ENCODE peak calls at places on chromosomes 5 and 9, in ten cellular contexts. R is IMR-90, Q is GM23338, V is fibroblast of lung, L is SK-N-SH, Z is endothelial cell of umbilical vein, E is HCT116, S is OCI-LY7, D is astrocyte, B is MM.1S. F is an unnamed sample. For H4K20me1, the result is how much of the 10 kb centered on the place peaks cover.

GRCh38 chr5:110588241-110588962 is 138.1 kb downstream of the TMEM232 start:
- DNase-seq in R (no peak), Q (no peak), V (no peak), L (no peak), Z (no peak), E (no peak), S (no peak), D (no peak), B (no peak), F (no peak)

GRCh38 chr9:97559111-97559514 is 57.6 kb downstream of the TMOD1 start:
- DNase-seq in R (peak), Q (no peak), V (no peak), L (no peak), Z (no peak), E (no peak), S (no peak), D (no peak), B (peak), F (no peak)

GRCh38 chr5:9288234-9288633 is 257.6 kb downstream of the SEMA5A start:
- DNase-seq in R (no peak), Q (peak), V (no peak), L (no peak), Z (no peak), E (no peak), S (no peak), D (no peak), B (no peak), F (peak)

GRCh38 chr9:88773119-88773518 is 218.1 kb upstream of the S1PR3 start:
- DNase-seq in R (no peak), Q (no peak), V (no peak), L (no peak), Z (no peak), E (no peak), S (no peak), D (no peak), B (no peak), F (no peak)

GRCh38 chr5:121380066-121380465 is 471.6 kb upstream of the FTMT start:
- DNase-seq in R (no peak), Q (no peak), V (no peak), L (no peak), Z (no peak), E (no peak), S (no peak), D (no peak), B (no peak), F (no peak)

GRCh38 chr9:127112056-127112455 is 10.4 kb downstream of the ANGPTL2 start:
- DNase-seq in R (no peak), Q (peak), V (no peak), L (no peak), Z (no peak), E (no peak), S (no peak), D (no peak), B (no peak), F (peak)

GRCh38 chr5:170861295-170861854 is 443 bp upstream of the RANBP17 start:
- DNase-seq in R (no peak), Q (no peak), V (no peak), L (no peak), Z (peak), E (no peak), S (no peak), D (no peak), B (no peak), F (no peak)

GRCh38 chr5:59640411-59640810 is 253.1 kb downstream of the PDE4D start:
- DNase-seq in R (no peak), Q (no peak), V (peak), L (no peak), Z (no peak), E (no peak), S (no peak), D (peak), B (no peak), F (peak)

GRCh38 chr5:52896524-52897237 is 92.5 kb upstream of the ITGA2 start:
- DNase-seq in R (no peak), Q (no peak), V (peak), L (no peak), Z (no peak), E (no peak), S (no peak), D (peak), B (no peak), F (no peak)

GRCh38 chr9:116471093-116471906 is 215.8 kb upstream of the TRIM32 start:
- DNase-seq in R (peak), Q (peak), V (peak), L (no peak), Z (peak), E (no peak), S (no peak), D (peak), B (no peak), F (peak)

GRCh38 chr5:115571441-115571878 is 26.9 kb upstream of the FEM1C start:
- DNase-seq in R (no peak), Q (peak), V (no peak), L (no peak), Z (peak), E (no peak), S (no peak), D (no peak), B (no peak), F (peak)

GRCh38 chr5:139430015-139430414 is 9.3 kb downstream of the DNAJC18 start:
- DNase-seq in R (no peak), Q (no peak), V (no peak), L (no peak), Z (no peak), E (no peak), S (no peak), D (no peak), B (no peak), F (no peak)

GRCh38 chr5:50711280-50711679 is 44.8 kb downstream of the PARP8 start:
- DNase-seq in R (peak), Q (no peak), V (no peak), L (peak), Z (no peak), E (no peak), S (peak), D (no peak), B (peak), F (no peak)

GRCh38 chr5:25550793-25551192 is 906.0 kb upstream of the CDH10 start:
- DNase-seq in R (no peak), Q (no peak), V (no peak), L (no peak), Z (no peak), E (no peak), S (no peak), D (no peak), B (no peak), F (no peak)

GRCh38 chr5:151718653-151719052 is 31.9 kb upstream of the SPARC start:
- DNase-seq in R (peak), Q (no peak), V (peak), L (no peak), Z (no peak), E (no peak), S (no peak), D (peak), B (no peak), F (no peak)

GRCh38 chr9:68894502-68894901 is 119.4 kb downstream of the PRKACG start:
- DNase-seq in R (no peak), Q (no peak), V (no peak), L (no peak), Z (peak), E (no peak), S (no peak), D (no peak), B (no peak), F (no peak)

GRCh38 chr5:150214289-150214688 is 24.4 kb downstream of the SLC6A7 start:
- DNase-seq in R (peak), Q (peak), V (peak), L (no peak), Z (no peak), E (no peak), S (no peak), D (peak), B (no peak), F (no peak)

GRCh38 chr9:4097490-4097889 is 202.4 kb downstream of the GLIS3 start:
- DNase-seq in R (no peak), Q (no peak), V (peak), L (no peak), Z (no peak), E (no peak), S (no peak), D (peak), B (no peak), F (no peak)

GRCh38 chr5:173321886-173322285 is 6.3 kb downstream of the STC2 start:
- DNase-seq in R (peak), Q (no peak), V (no peak), L (no peak), Z (no peak), E (no peak), S (no peak), D (no peak), B (no peak), F (no peak)

GRCh38 chr9:38656896-38657295 is 36.5 kb upstream of the ANKRD18A start:
- DNase-seq in R (no peak), Q (no peak), V (no peak), L (no peak), Z (no peak), E (no peak), S (no peak), D (no peak), B (no peak), F (no peak)

GRCh38 chr9:79572891-79573696 is 1.3 kb downstream of the TLE4 start:
- DNase-seq in R (no peak), Q (peak), V (no peak), L (peak), Z (peak), E (no peak), S (peak), D (no peak), B (peak), F (peak)

GRCh38 chr9:129595323-129595741 is 25.6 kb downstream of the C9orf50 start:
- DNase-seq in R (peak), Q (no peak), V (peak), L (no peak), Z (no peak), E (no peak), S (no peak), D (peak), B (peak), F (no peak)

GRCh38 chr5:89904442-89904841 is 505.1 kb downstream of the CETN3 start:
- DNase-seq in R (no peak), Q (no peak), V (no peak), L (no peak), Z (no peak), E (no peak), S (no peak), D (no peak), B (no peak), F (no peak)

GRCh38 chr5:160847526-160848085 is 4.4 kb downstream of the ATP10B start:
- DNase-seq in R (no peak), Q (no peak), V (no peak), L (no peak), Z (no peak), E (no peak), S (no peak), D (no peak), B (no peak), F (no peak)

GRCh38 chr5:35430381-35431162 is 187.1 kb upstream of the SPEF2 start:
- DNase-seq in R (no peak), Q (peak), V (no peak), L (no peak), Z (no peak), E (no peak), S (no peak), D (no peak), B (no peak), F (no peak)

GRCh38 chr5:113612060-113612496 is 98.6 kb downstream of the YTHDC2 start:
- DNase-seq in R (peak), Q (peak), V (peak), L (peak), Z (peak), E (peak), S (peak), D (peak), B (peak), F (no peak)

GRCh38 chr5:56898213-56898612 is 11.2 kb upstream of the SETD9 start:
- DNase-seq in R (no peak), Q (no peak), V (no peak), L (no peak), Z (no peak), E (no peak), S (no peak), D (no peak), B (no peak), F (no peak)

GRCh38 chr5:88889165-88890069 is 6.4 kb upstream of the MEF2C start:
- DNase-seq in R (peak), Q (peak), V (peak), L (peak), Z (peak), E (no peak), S (no peak), D (peak), B (peak), F (peak)

GRCh38 chr9:107612136-107612535 is 122.6 kb upstream of the KLF4 start:
- DNase-seq in R (no peak), Q (no peak), V (no peak), L (no peak), Z (no peak), E (no peak), S (no peak), D (no peak), B (no peak), F (no peak)

GRCh38 chr9:89543621-89544279 is 45.8 kb upstream of the SEMA4D start:
- DNase-seq in R (no peak), Q (no peak), V (no peak), L (no peak), Z (no peak), E (no peak), S (no peak), D (no peak), B (no peak), F (no peak)

GRCh38 chr5:124746916-124747769 is 704 bp upstream of the ZNF608 start:
- DNase-seq in R (peak), Q (peak), V (peak), L (peak), Z (peak), E (peak), S (peak), D (peak), B (peak), F (peak)

GRCh38 chr9:86062845-86063693 is 36.3 kb downstream of the GOLM1 start:
- DNase-seq in R (no peak), Q (no peak), V (no peak), L (no peak), Z (no peak), E (no peak), S (no peak), D (no peak), B (peak), F (no peak)

GRCh38 chr9:129221233-129221632 is 43.2 kb upstream of the IER5L start:
- DNase-seq in R (no peak), Q (no peak), V (no peak), L (no peak), Z (no peak), E (no peak), S (peak), D (no peak), B (peak), F (no peak)

GRCh38 chr5:68330564-68330963 is 115.0 kb downstream of the PIK3R1 start:
- DNase-seq in R (peak), Q (no peak), V (peak), L (peak), Z (no peak), E (no peak), S (no peak), D (peak), B (no peak), F (no peak)

GRCh38 chr5:1685076-1685475 is 114.6 kb downstream of the MRPL36 start:
- DNase-seq in R (no peak), Q (no peak), V (no peak), L (no peak), Z (no peak), E (no peak), S (peak), D (no peak), B (peak), F (no peak)

DNA sequence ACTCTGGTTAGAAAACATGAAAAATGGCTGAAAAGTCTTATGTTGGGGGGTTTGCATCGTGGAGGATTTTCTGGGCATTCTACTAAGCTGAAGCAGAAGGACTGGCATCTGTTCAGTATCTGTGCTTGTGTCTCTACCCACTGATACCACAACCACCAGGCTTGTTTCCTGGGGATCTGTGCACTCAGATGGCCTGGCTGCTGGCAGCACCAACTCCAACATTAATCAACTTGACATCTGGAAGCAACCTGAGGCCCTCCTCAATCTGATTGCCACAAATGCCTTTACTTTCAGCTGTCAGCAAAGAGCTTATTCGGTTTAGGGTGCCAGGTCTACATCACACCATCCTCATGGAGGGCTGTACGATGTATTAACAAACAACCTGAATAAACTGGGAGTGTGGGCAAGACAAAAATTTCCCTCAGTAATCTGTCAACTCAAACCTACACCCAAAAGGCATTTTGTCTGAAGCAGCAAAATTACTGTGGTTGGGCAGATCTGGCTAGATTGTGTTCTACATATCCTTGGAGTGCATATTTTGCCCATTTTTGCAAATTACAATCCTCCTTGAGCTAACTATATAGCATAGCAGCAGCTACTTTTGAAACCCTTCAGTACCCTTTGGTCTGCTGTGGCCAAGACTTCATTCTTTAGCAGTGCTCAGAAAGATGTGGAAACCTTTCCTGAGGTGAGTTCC is 74.6 kb downstream of the FOXD1 start:
- DNase-seq in R (no peak), Q (no peak), V (peak), L (no peak), Z (no peak), E (no peak), S (no peak), D (peak), B (no peak), F (no peak)
- H3K4me3 ChIP-seq in R (no peak), Q (no peak), V (no peak), L (no peak), Z (no peak), E (no peak), S (no peak), D (no peak), B (no peak), F (no peak)

GRCh38 chr9:134054891-134055811 is 12.7 kb downstream of the BRD3 start:
- DNase-seq in R (no peak), Q (no peak), V (no peak), L (no peak), Z (no peak), E (no peak), S (no peak), D (no peak), B (no peak), F (no peak)

GRCh38 chr9:134053941-134054761 is 13.7 kb downstream of the BRD3 start:
- DNase-seq in R (no peak), Q (no peak), V (no peak), L (no peak), Z (no peak), E (no peak), S (no peak), D (no peak), B (no peak), F (no peak)

GRCh38 chr9:134056483-134057310 is 11.1 kb downstream of the BRD3 start:
- DNase-seq in R (no peak), Q (no peak), V (no peak), L (peak), Z (no peak), E (no peak), S (no peak), D (no peak), B (no peak), F (peak)

GRCh38 chr9:134057311-134057665 is 10.5 kb downstream of the BRD3 start:
- DNase-seq in R (no peak), Q (no peak), V (no peak), L (no peak), Z (no peak), E (no peak), S (no peak), D (no peak), B (no peak), F (no peak)

DNA sequence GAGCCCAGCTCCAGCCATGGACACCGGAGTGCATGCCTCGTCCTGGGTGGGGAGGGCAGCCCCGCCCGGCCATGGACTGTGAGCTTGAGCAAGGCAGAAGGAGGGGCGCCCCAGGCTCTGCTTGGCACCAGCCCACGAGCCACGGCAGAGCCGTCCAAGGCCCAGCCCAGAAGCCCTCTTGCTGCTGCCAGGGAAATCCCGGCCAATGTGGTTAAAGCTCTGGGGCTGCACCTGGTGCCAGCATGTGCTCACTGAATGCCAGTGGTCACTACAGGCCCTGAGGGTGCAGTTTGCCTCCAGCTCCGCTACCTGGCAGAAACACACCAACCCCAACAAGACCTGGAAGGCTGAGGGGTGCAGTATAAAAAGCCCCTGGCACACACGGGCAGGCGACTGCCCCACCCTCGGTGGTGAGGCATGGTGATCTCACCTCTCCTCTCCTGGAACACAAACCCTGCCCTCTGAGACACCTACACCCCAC is 11.8 kb downstream of the BRD3 start:
- DNase-seq in R (peak), Q (no peak), V (peak), L (peak), Z (no peak), E (no peak), S (no peak), D (peak), B (no peak), F (no peak)
- H4K20me1 ChIP-seq in R (half or more), Q (under half), V (under half), L (half or more), Z (under half), E (under half), S (under half), D (half or more), B (under half), F (half or more)

DNA sequence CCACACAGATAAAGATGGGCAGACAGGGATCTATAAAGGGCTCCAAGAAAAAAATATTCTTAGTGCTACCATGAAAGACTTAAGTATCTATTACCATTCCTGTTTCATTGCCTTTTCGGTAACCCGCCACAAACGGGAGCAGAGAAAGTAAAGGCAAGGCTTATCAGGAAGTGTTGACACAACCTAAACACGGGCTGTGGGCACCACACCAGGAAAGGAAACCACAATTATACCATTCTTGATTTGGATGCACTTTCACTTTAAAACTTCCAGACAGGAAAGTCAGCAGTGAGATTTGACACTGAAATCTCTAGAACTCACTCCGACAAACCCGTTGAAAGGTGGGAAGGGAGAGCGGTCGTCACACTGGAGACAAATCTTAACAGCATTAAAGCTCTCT is 6.5 kb downstream of the TLE1 start:
- DNase-seq in R (no peak), Q (no peak), V (peak), L (no peak), Z (peak), E (no peak), S (no peak), D (peak), B (no peak), F (no peak)
- H3K4me3 ChIP-seq in R (no peak), Q (no peak), V (peak), L (no peak), Z (no peak), E (no peak), S (no peak), D (no peak), B (no peak), F (no peak)

DNA sequence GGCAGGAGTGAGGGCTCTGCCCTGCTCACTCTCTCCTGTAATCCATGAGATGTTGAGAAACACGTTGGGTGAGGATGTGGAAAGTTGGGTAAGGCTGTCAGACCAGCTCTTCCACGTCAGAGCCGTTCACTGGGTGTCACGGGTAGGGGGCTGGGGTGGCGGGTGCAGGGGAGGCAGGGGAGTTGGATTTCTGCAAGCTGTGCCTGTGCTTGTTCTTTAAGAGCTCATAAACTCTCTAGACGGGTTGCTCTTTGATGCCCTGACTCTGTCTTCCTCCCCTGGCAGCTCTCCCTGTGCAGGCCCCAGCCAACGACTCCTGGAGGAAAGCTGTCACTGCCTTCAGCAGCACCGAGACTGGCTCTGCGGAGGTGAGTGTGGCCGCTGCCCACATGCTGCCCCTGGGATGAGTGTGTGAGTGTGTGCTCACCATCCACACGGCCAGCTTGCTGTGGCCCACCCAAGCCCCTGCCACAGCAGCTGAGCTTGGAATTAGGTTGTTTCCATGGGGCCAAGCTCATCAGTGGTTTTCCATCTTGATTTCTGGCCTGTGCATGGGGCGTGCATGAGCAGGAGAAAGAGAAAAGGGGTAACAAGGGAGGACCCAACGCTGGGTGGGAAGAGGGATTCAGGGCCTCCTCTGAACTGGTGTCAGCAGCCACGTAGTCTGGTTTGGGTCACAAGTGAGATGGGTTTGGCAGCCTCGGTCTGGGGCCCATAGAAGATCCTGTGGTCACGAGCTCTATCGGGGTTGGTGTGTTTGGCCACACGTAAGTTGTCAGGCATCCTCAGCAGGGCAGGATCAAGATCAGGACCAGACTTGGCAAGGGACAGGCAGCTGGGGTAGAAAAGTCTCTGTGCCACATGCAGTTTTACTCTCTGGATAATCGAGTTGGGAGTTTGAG is 21.0 kb upstream of the POMT1 start:
- DNase-seq in R (no peak), Q (no peak), V (no peak), L (no peak), Z (no peak), E (no peak), S (no peak), D (no peak), B (no peak), F (no peak)
- H4K20me1 ChIP-seq in R (under half), Q (under half), V (under half), L (under half), Z (under half), E (under half), S (under half), D (half or more), B (under half), F (half or more)

F was measured in neural progenitor cell.